ENCODE peak calls at places on chromosomes 4 and X, in four cellular contexts. I is kidney epithelial cell, F is stomach, K is GM12864. H is an unnamed sample.

GRCh38 chrX:14038375-14039077 is 8.8 kb upstream of the GEMIN8 start:
- DNase-seq in I (no peak), F (no peak), K (no peak), H (no peak)

GRCh38 chr4:47830263-47831025 is 7.4 kb downstream of the CORIN start:
- DNase-seq in I (no peak), F (no peak), K (no peak), H (no peak)

GRCh38 chr4:110085131-110085530 is 113.3 kb downstream of the ELOVL6 start:
- DNase-seq in I (no peak), F (peak), K (no peak), H (peak)

GRCh38 chr4:185573651-185574199 is 38.4 kb upstream of the PDLIM3 start:
- DNase-seq in I (peak), F (no peak), K (no peak), H (no peak)

GRCh38 chr4:147714575-147715401 is 17.1 kb upstream of the ARHGAP10 start:
- DNase-seq in I (no peak), F (no peak), K (no peak), H (no peak)

GRCh38 chr4:94342713-94343112 is at the start of gene HPGDS:
- DNase-seq in I (no peak), F (no peak), K (no peak), H (no peak)

GRCh38 chrX:122818068-122818467 is 366.0 kb upstream of the GRIA3 start:
- DNase-seq in I (no peak), F (no peak), K (no peak), H (no peak)

GRCh38 chr4:142091085-142091513 is 454.7 kb downstream of the IL15 start:
- DNase-seq in I (peak), F (no peak), K (no peak), H (no peak)

GRCh38 chr4:15018389-15018788 is 16.1 kb downstream of the CPEB2 start:
- DNase-seq in I (no peak), F (no peak), K (no peak), H (no peak)

GRCh38 chrX:153064061-153064460 is 7.8 kb downstream of the PNMA3 start:
- DNase-seq in I (no peak), F (no peak), K (no peak), H (no peak)

GRCh38 chrX:43682726-43683125 is 26.6 kb downstream of the MAOA start:
- DNase-seq in I (no peak), F (no peak), K (no peak), H (no peak)

GRCh38 chr4:146975535-146975934 is 29.9 kb upstream of the TTC29 start:
- DNase-seq in I (no peak), F (no peak), K (no peak), H (no peak)

GRCh38 chrX:118216488-118216887 is 99.9 kb upstream of the KLHL13 start:
- DNase-seq in I (peak), F (peak), K (no peak), H (no peak)

GRCh38 chr4:13527983-13528822 is 16.1 kb downstream of the NKX3-2 start:
- DNase-seq in I (no peak), F (no peak), K (peak), H (peak)

GRCh38 chr4:56048621-56049427 is 100.1 kb downstream of the CEP135 start:
- DNase-seq in I (no peak), F (peak), K (no peak), H (peak)

GRCh38 chr4:101599620-101600019 is 190.9 kb upstream of the BANK1 start:
- DNase-seq in I (no peak), F (no peak), K (no peak), H (no peak)

GRCh38 chrX:68599256-68600152 is 48.0 kb upstream of the STARD8 start:
- DNase-seq in I (no peak), F (no peak), K (no peak), H (peak)

GRCh38 chr4:99324978-99325377 is 3.8 kb upstream of the ADH1B start:
- DNase-seq in I (no peak), F (peak), K (no peak), H (no peak)

GRCh38 chrX:13029341-13029740 is 15.1 kb downstream of the FAM9C start:
- DNase-seq in I (no peak), F (peak), K (no peak), H (no peak)

GRCh38 chrX:49761481-49761880 is 65.7 kb upstream of the PAGE1 start:
- DNase-seq in I (no peak), F (no peak), K (no peak), H (peak)

GRCh38 chrX:11629593-11630211 is 36.0 kb downstream of the ARHGAP6 start:
- DNase-seq in I (peak), F (no peak), K (no peak), H (no peak)

GRCh38 chr4:1810765-1811164 is 17.7 kb downstream of the FGFR3 start:
- DNase-seq in I (no peak), F (no peak), K (no peak), H (no peak)

GRCh38 chrX:147476008-147476407 is 435.7 kb upstream of the FMR1 start:
- DNase-seq in I (no peak), F (no peak), K (no peak), H (no peak)

GRCh38 chrX:70001269-70001668 is 48.5 kb downstream of the AWAT2 start:
- DNase-seq in I (no peak), F (no peak), K (no peak), H (no peak)

GRCh38 chr4:18593297-18594002 is 571.9 kb upstream of the LCORL start:
- DNase-seq in I (peak), F (peak), K (peak), H (peak)

GRCh38 chr4:102518703-102519131 is 17.6 kb downstream of the NFKB1 start:
- DNase-seq in I (no peak), F (no peak), K (no peak), H (no peak)

DNA sequence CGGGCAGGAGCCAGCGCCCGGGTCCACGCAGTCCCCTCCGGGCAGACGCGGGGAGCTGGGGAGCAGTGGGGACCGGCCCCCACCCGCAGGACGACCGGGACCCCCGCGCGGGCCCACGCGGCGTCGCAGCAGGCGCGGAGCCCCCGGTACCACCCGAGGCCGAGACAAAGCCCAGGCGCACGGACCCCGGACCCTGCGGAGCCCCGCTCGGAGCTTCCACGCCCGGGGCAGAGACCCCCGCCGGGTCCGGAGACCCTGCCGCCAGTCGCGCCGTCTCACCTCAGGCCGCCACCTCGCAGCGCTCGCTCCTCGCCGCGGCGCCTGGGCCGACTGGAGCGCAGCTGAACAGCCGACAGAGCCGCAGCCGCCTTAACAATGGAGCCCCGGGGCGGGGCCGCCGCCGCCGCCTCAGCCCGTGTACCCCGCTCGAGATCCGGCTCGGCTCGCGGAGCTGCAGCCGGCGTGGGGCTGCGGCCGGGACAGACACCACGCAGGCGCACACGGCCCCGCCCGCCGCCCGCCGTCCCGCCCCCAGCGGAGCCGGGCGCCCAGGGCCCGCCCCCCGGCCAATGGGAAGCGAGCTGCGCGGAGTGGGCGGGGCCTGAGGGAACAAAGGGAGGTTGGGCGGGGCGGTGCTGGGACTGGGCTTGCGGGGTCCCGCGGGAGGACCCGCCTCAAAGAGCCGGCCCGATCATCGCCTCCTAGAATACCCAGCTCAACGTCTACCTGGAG is at the start of gene AFAP1:
- DNase-seq in I (no peak), F (peak), K (no peak), H (peak)
- H3K4me3 ChIP-seq in I (peak), F (peak), K (peak), H (no peak)

GRCh38 chrX:102841706-102842003 is 95.4 kb upstream of the RAB40AL start:
- DNase-seq in I (no peak), F (no peak), K (no peak), H (no peak)

GRCh38 chrX:102845020-102845419 is 92.1 kb upstream of the RAB40AL start:
- DNase-seq in I (no peak), F (no peak), K (no peak), H (no peak)

GRCh38 chrX:102847362-102847761 is 89.7 kb upstream of the RAB40AL start:
- DNase-seq in I (no peak), F (no peak), K (no peak), H (no peak)

GRCh38 chrX:102849396-102849795 is 87.7 kb upstream of the RAB40AL start:
- DNase-seq in I (no peak), F (no peak), K (no peak), H (no peak)

DNA sequence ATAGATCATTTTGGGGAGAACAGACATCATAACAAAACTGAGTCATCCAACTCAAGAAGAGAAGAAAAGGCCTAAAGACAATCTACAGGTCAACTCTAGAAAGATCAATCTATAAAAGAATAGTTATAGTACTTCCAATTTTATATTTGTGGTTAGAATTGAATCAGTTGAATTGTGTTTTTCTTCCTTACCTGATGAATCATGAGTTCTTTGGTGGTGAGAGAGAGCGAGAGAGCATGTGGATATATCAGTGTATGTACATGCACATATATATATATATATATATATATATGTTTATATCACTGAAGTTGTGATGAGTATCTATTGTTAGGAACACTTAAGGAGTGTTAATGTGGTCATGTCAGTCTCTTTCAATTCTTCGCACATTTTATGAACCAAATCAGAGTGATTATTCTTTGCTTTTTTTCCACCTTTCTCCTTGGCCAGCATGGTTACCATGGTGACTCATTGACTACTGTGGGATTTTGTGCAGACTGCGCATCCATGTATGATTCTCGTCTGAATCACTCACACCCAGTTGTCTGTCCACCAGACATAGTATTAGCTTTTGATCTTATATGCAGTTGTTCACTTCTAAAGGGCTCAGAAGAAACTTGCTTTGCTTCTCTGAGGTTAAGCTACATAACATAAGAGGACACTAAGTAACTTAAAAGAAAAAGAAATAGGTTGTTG is 90.4 kb upstream of the RAB40AL start:
- DNase-seq in I (no peak), F (no peak), K (no peak), H (no peak)
- H3K4me3 ChIP-seq in I (no peak), F (no peak), K (no peak), H (no peak)

GRCh38 chr4:77076889-77077635 is 1.3 kb upstream of the CCNI start:
- DNase-seq in I (no peak), F (no peak), K (no peak), H (peak)
- H3K4me3 ChIP-seq in I (peak), F (peak), K (peak), H (peak)

GRCh38 chr4:103721251-103721650 is 1.5 kb upstream of the TACR3 start:
- DNase-seq in I (no peak), F (no peak), K (no peak), H (no peak)

GRCh38 chr4:103719320-103720204 is at the start of gene TACR3:
- DNase-seq in I (no peak), F (no peak), K (no peak), H (no peak)

GRCh38 chr4:103720661-103721060 is 876 bp upstream of the TACR3 start:
- DNase-seq in I (no peak), F (no peak), K (no peak), H (no peak)

DNA sequence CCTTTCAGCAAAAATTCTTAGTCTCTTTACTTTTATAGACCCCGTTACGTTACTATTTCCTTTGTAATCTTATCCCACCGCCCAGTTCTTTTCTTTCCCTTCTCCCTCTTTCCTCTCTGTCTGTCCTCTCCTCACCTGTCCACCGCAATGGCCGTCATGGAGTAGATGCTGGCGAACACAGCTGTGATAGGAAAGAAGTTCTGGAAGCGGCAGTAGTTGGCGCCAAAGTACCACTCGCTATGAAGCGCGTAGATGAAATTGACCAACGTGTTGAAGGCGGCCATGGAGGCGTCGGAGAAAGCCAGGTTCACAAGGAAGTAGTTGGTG is 829 bp downstream of the TACR3 start:
- DNase-seq in I (peak), F (no peak), K (no peak), H (no peak)
- H3K4me3 ChIP-seq in I (peak), F (no peak), K (no peak), H (no peak)

DNA sequence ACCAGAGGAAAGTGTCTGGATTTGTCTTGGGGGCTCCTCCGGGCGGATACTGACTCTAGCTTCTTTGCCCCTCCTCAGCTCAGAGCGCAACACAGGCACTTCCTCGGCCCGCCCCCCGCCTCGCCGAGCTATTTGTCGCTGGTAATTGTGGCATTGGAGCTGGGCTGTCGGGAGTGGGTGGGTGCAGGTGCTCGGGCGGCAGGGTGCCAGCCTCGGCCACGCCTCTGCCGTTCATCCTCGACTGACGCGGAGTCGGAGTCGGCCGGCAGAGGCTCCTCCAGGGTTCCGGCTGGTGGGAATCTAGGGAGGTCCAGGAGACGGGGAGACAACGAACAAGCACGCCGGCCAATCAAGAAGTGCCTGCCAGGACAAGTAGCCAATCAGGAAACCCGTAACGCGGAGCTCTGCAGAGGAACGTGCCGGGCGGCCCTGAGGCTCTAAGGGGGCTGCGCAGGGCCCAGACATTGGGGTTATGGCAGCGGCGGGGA is 3.9 kb upstream of the SYN1 start:
- DNase-seq in I (peak), F (no peak), K (no peak), H (no peak)
- H3K4me3 ChIP-seq in I (peak), F (peak), K (no peak), H (no peak)

DNA sequence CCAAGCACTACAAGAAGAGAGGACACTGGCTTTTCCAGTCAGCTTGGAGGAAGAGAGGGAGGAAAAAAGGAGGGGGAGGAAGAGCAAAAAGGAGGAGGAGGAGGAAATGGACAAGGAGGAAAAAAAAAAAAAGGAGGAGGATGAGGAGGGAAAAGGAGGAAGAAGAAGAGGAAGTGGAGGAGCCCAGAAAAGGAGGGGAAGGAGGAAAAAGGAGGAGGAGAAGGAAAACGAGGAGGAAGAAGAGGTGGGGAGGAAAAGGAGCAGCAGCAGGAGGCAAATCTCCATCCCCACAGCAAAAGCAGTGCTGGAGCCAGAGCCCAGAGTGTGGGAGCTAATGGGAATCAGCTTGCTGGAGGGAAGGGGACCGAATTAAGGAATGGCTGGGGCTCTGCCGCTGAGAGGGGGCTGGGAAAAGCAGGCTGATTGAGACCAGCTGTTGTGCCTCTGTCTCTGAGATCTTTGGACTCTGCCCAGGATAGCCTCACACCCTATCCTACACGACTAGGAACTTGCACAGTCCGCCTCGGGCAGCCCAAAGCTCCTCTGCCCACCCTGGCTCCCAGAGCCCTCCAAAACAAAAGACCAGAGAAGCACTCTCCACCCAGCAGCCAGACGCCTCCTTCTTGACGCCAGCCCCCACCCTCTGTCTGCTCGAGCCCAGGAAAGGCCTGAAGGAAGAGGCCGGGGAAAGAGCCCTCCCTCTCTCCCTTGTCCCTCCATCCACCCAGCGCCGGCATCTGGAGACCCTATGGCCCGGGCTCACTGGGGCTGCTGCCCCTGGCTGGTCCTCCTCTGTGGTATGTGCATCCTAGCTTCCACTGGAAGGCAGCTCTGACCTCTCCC is at the start of gene XPNPEP2:
- DNase-seq in I (no peak), F (no peak), K (no peak), H (no peak)
- H3K4me3 ChIP-seq in I (no peak), F (no peak), K (no peak), H (no peak)

GRCh38 chrX:9279271-9279596 is 185.6 kb upstream of the TBL1X start:
- DNase-seq in I (no peak), F (no peak), K (no peak), H (no peak)
- H3K4me3 ChIP-seq in I (no peak), F (no peak), K (no peak), H (no peak)

GRCh38 chr4:4762909-4763814 is 96.3 kb upstream of the MSX1 start:
- DNase-seq in I (peak), F (no peak), K (peak), H (no peak)
- H3K4me3 ChIP-seq in I (no peak), F (no peak), K (peak), H (no peak)

H was measured in OCI-LY7.